ENCODE peak calls at places on chromosomes 12 and 14, in eight cellular contexts. D is fibroblast of the conjunctiva; K is stimulated activated CD4-positive, alpha-beta T cell treated with anti-CD3 and anti-CD28 coated beads, Interleukin-4, amount 100 ng/mL, for 48 hours; X is vagina; H is AML-193; B is fibroblast of villous mesenchyme; S is iris pigment epithelial cell; P is substantia nigra. L is an unnamed sample.

GRCh38 chr12:7899755-7900154 is 27.0 kb upstream of the SLC2A14 start:
- DNase-seq in K (no peak), D (peak), H (no peak), P (no peak), S (peak), X (no peak), B (peak), L (no peak)

GRCh38 chr14:24103451-24103850 is 9.3 kb downstream of the PCK2 start:
- DNase-seq in P (no peak), H (no peak), B (no peak), D (no peak), X (no peak), S (no peak), K (no peak), L (no peak)

GRCh38 chr14:69636718-69637480 is 25.5 kb downstream of the SUSD6 start:
- DNase-seq in P (no peak), D (no peak), X (no peak), B (no peak), K (no peak), S (no peak), H (no peak), L (no peak)

GRCh38 chr14:56659964-56660551 is 80.5 kb downstream of the TMEM260 start:
- DNase-seq in S (peak), H (peak), P (no peak), D (peak), K (no peak), B (peak), X (no peak), L (no peak)

GRCh38 chr12:19039515-19039914 is 90.0 kb upstream of the PLEKHA5 start:
- DNase-seq in H (no peak), K (no peak), D (no peak), S (no peak), P (no peak), B (peak), X (no peak), L (no peak)

GRCh38 chr12:131591136-131591535 is 119.8 kb upstream of the SFSWAP start:
- DNase-seq in B (no peak), K (no peak), S (no peak), X (no peak), H (no peak), P (no peak), D (no peak), L (no peak)

GRCh38 chr12:120536064-120536791 is 2.1 kb downstream of the RNF10 start:
- DNase-seq in X (no peak), S (no peak), K (no peak), D (no peak), B (no peak), P (no peak), H (no peak), L (no peak)

GRCh38 chr12:13000935-13001724 is 1.1 kb upstream of the HEBP1 start:
- DNase-seq in B (peak), X (no peak), D (peak), S (peak), K (peak), H (peak), P (peak), L (peak)

GRCh38 chr12:130145731-130146130 is 16.5 kb upstream of the FZD10 start:
- DNase-seq in H (no peak), B (no peak), D (no peak), K (no peak), S (no peak), X (no peak), P (no peak), L (no peak)

GRCh38 chr14:104650057-104650980 is 39.1 kb upstream of the INF2 start:
- DNase-seq in D (peak), B (peak), S (peak), K (peak), P (peak), X (no peak), H (no peak), L (peak)

GRCh38 chr14:21149641-21150367 is 6.1 kb downstream of the OR5AU1 start:
- DNase-seq in H (no peak), P (no peak), S (no peak), B (no peak), D (no peak), K (no peak), X (no peak), L (no peak)

GRCh38 chr12:131120831-131121271 is 167.1 kb downstream of the ADGRD1 start:
- DNase-seq in B (no peak), S (no peak), H (no peak), P (no peak), D (no peak), K (no peak), X (no peak), L (peak)

GRCh38 chr12:95838125-95838524 is 20.6 kb upstream of the SNRPF start:
- DNase-seq in D (peak), B (peak), S (peak), H (peak), K (no peak), P (no peak), X (no peak), L (no peak)

GRCh38 chr12:1197264-1198018 is 206.4 kb downstream of the ERC1 start:
- DNase-seq in K (no peak), H (no peak), P (no peak), X (no peak), S (peak), D (no peak), B (no peak), L (no peak)

GRCh38 chr14:61460853-61461611 is 139.7 kb downstream of the PRKCH start:
- DNase-seq in S (peak), X (no peak), K (no peak), B (no peak), P (no peak), D (no peak), H (no peak), L (no peak)

GRCh38 chr12:6824962-6825381 is 3.2 kb upstream of the P3H3 start:
- DNase-seq in H (no peak), P (no peak), D (no peak), S (peak), K (no peak), X (no peak), B (no peak), L (no peak)

GRCh38 chr12:106291342-106291741 is 11.2 kb upstream of the TCP11L2 start:
- DNase-seq in D (no peak), K (no peak), X (no peak), H (no peak), P (no peak), S (no peak), B (no peak), L (no peak)

GRCh38 chr14:41302776-41303175 is 303.9 kb upstream of the LRFN5 start:
- DNase-seq in P (no peak), K (no peak), H (no peak), X (no peak), S (no peak), D (no peak), B (no peak), L (no peak)

GRCh38 chr14:101823511-101824120 is 62.1 kb downstream of the PPP2R5C start:
- DNase-seq in P (no peak), S (no peak), D (no peak), B (peak), X (no peak), H (no peak), K (peak), L (no peak)

L was measured in tibial nerve.